ENCODE peak calls at places on chromosomes 1 and 21, in five cellular contexts. T is body of pancreas; V is K562; M is naive thymus-derived CD4-positive, alpha-beta T cell; N is mucosa of descending colon. U is an unnamed sample.

GRCh38 chr21:43921979-43922945 is 57.2 kb downstream of the AGPAT3 start:
- DNase-seq in T (no peak), M (peak; percentile 67), N (no peak), V (peak; percentile 96), U (no peak)

GRCh38 chr1:111852216-111852615 is 96.5 kb downstream of the DDX20 start:
- DNase-seq in T (no peak), V (no peak), M (no peak), N (no peak), U (no peak)

GRCh38 chr1:12386130-12386529 is 156.3 kb downstream of the VPS13D start:
- DNase-seq in M (peak; percentile 34), N (no peak), V (no peak), T (no peak), U (no peak)

GRCh38 chr1:200376521-200376920 is 33.3 kb downstream of the ZNF281 start:
- DNase-seq in T (no peak), N (no peak), V (no peak), M (no peak), U (no peak)

GRCh38 chr1:191327868-191328267 is 830.4 kb upstream of the RGS18 start:
- DNase-seq in V (no peak), N (no peak), T (no peak), M (no peak), U (no peak)

GRCh38 chr1:62746086-62746808 is 37.7 kb upstream of the ATG4C start:
- DNase-seq in T (no peak), N (no peak), V (peak; percentile 41), M (peak; percentile 40), U (no peak)

GRCh38 chr1:159090566-159091546 is 14.3 kb upstream of the AIM2 start:
- DNase-seq in V (no peak), T (no peak), N (no peak), M (no peak), U (no peak)

GRCh38 chr1:24105368-24106160 is 6.4 kb downstream of the MYOM3 start:
- DNase-seq in V (no peak), M (no peak), T (no peak), N (no peak), U (peak; percentile 53)

GRCh38 chr1:41853907-41854306 is 64.8 kb downstream of the HIVEP3 start:
- DNase-seq in N (no peak), V (no peak), T (no peak), M (no peak), U (no peak)

GRCh38 chr1:196535727-196536126 is 72.5 kb downstream of the KCNT2 start:
- DNase-seq in V (peak; percentile 64), M (no peak), N (no peak), T (no peak), U (no peak)

GRCh38 chr21:26432410-26432809 is 140.7 kb downstream of the CYYR1 start:
- DNase-seq in N (no peak), V (no peak), T (no peak), M (no peak), U (no peak)
- H3K4me1 ChIP-seq in N (no peaks in the 10 kb centered on the region), V (no peaks in the 10 kb centered on the region), T (no peaks in the 10 kb centered on the region), M (no peaks in the 10 kb centered on the region), U (no peaks in the 10 kb centered on the region)

DNA sequence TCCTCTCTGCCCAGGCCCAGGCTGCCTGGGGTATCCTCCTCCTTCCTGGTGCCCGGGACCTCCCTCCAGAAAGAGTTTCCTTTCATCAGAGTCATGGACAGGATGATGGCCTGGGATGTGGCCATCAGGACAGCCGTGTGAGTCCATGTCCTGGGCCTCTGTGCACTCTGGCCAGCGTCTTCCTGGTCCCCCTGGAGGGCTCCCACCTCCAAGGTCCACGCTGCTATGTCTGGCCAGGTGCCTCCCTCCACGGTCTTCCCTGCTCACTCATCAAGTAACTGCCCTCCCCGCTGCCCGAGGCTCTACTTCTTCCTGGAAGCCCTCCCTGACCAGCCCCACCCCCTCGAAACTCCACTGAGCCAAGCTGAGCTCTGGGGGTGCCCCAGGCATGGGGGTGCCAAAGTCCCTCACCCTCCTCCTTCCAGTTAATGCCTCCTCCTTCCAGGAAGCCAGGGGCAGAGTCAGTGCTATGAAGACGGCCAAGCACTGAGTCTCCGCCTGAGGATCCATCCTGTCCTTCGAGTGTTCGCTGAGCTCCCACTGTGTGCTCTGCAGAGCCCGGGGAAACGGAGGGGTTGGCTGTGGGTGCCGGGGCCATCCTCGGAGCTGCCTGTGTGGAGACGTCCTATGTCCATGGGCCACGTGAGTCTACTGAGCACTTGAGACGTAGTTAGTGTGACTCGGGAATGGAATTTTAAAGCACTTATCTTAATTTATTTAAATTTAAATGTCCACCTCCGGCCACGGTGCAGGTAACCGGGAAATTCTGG is 28.5 kb upstream of the TTC34 start:
- DNase-seq in N (no peak), T (no peak), M (no peak), V (no peak), U (no peak)
- H3K9me3 ChIP-seq in N (no peaks in the 10 kb centered on the region), T (no peaks in the 10 kb centered on the region), M (no peaks in the 10 kb centered on the region), V (no peaks in the 10 kb centered on the region), U (no peaks in the 10 kb centered on the region)

GRCh38 chr1:102463328-102463727 is 466.6 kb upstream of the OLFM3 start:
- DNase-seq in T (no peak), M (no peak), V (no peak), N (no peak), U (no peak)

GRCh38 chr1:102466487-102466886 is 469.8 kb upstream of the OLFM3 start:
- DNase-seq in T (no peak), N (no peak), M (no peak), V (no peak), U (no peak)
- H3K4me1 ChIP-seq in T (no peaks in the 10 kb centered on the region), N (no peaks in the 10 kb centered on the region), M (no peaks in the 10 kb centered on the region), V (no peaks in the 10 kb centered on the region), U (no peaks in the 10 kb centered on the region)

DNA sequence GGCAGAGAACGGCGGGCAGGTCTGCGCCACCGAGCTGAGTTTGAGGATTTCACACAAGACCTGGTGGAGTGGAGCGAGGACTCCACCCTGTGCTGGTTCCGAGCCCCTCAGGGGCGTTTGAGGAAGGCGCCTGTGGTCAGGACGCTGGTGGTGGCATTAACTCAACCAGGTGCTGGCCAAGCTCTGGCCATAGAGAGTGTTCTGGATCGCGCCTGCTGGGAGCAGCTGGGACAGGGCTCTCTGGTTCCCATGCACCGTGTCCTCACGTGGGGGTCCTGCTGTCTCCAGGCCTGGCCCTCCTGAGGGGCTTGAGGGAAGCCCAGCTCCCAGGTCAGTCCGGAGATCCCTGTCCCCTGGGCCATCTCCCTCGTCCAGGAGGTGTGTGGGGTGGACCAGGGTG is 24.8 kb upstream of the TTC34 start:
- DNase-seq in T (no peak), N (no peak), V (no peak), M (no peak), U (no peak)
- H3K9me3 ChIP-seq in T (no peaks in the 10 kb centered on the region), N (no peaks in the 10 kb centered on the region), V (no peaks in the 10 kb centered on the region), M (no peaks in the 10 kb centered on the region), U (no peaks in the 10 kb centered on the region)

DNA sequence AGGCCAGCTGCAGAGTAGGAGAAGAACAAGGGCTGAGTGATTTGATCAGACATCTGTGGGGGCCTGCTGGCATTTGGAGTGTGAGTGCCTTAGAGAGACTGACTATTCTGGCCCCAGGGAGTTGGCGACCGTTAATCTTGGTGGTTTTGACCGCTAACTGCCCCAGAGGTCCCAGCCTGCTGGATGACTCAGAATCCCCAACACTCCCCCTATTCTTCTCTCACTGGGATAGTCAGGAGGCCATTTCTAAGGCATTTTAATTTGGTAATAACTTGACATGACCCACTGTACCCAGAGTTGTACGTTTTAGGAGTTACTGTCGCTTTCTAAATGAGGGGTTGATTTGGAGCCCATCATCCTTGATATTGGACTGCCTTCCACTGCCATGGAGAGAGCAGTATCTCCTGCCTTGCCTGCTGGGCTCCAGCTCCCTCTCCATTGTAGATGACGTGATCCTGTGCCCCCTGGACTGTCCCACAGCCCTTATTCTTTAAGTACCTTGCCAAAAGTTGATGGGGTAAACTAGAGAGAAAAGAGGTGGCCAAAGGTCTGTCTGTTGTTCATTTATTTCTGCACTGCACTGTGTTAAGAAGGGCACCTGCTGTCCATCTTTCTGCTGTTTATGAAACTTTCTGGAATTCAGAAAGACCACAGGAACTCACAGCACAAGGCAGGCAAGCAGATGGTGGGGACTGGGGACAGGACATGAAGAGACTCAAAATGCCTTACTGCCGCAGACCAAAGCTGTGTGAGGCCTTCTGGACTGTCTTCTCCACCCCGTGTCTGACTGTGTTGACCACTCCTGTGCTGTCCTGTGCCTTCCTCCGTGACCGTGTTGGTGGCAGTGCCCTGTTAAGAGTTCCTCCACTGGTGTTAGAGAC is 98.2 kb upstream of the ARTN start:
- DNase-seq in M (no peak), N (no peak), T (no peak), V (peak; percentile 89), U (no peak)
- H3K4me1 ChIP-seq in M (peaks cover 3% of the 10 kb centered on the region), N (peaks cover 10% of the 10 kb centered on the region), T (no peaks in the 10 kb centered on the region), V (peaks cover 28% of the 10 kb centered on the region), U (peaks cover 23% of the 10 kb centered on the region)

GRCh38 chr21:31482460-31482859 is 138.4 kb upstream of the TIAM1 start:
- DNase-seq in N (no peak), M (no peak), T (no peak), V (no peak), U (no peak)

GRCh38 chr21:31479714-31480113 is 135.7 kb upstream of the TIAM1 start:
- DNase-seq in N (no peak), M (no peak), V (no peak), T (no peak), U (no peak)

GRCh38 chr21:31476551-31477120 is 132.6 kb upstream of the TIAM1 start:
- DNase-seq in M (no peak), T (no peak), N (no peak), V (no peak), U (no peak)

GRCh38 chr21:31479222-31479621 is 135.2 kb upstream of the TIAM1 start:
- DNase-seq in T (no peak), V (no peak), N (no peak), M (no peak), U (no peak)

GRCh38 chr21:31480228-31480627 is 136.2 kb upstream of the TIAM1 start:
- DNase-seq in M (no peak), T (no peak), V (no peak), N (no peak), U (no peak)
- H3K9me3 ChIP-seq in M (no peaks in the 10 kb centered on the region), T (no peaks in the 10 kb centered on the region), V (peaks cover 2% of the 10 kb centered on the region), N (peaks cover 24% of the 10 kb centered on the region), U (no peaks in the 10 kb centered on the region)

U was measured in transverse colon.